ENCODE peak calls at places on chromosomes 1 and 21, in six cellular contexts. Q, N, H, K, S and L are unnamed samples. For H3K36me3, the result is how much of the 10 kb centered on the place peaks cover.

GRCh38 chr1:32878183-32878582 is 7.5 kb upstream of the FNDC5 start:
- DNase-seq in Q (no peak), H (no peak), N (no peak), K (no peak), S (no peak), L (no peak)

GRCh38 chr21:45410865-45411809 is 6.2 kb downstream of the COL18A1 start:
- DNase-seq in Q (peak), N (no peak), S (peak), K (peak), H (no peak), L (no peak)

GRCh38 chr1:248786106-248786665 is 30.6 kb upstream of the LYPD8 start:
- DNase-seq in H (no peak), N (no peak), K (no peak), Q (no peak), S (no peak), L (no peak)

GRCh38 chr1:110203021-110203661 is 7.0 kb upstream of the KCNC4 start:
- DNase-seq in Q (peak), N (peak), K (no peak), H (peak), S (no peak), L (peak)

GRCh38 chr1:211609120-211610024 is 30.4 kb upstream of the SLC30A1 start:
- DNase-seq in S (no peak), H (peak), K (no peak), Q (peak), N (no peak), L (no peak)

GRCh38 chr21:33473344-33473743 is 6.4 kb downstream of the TMEM50B start:
- DNase-seq in K (no peak), N (no peak), S (no peak), Q (no peak), H (no peak), L (no peak)

GRCh38 chr1:97464305-97464704 is 456.5 kb downstream of the DPYD start:
- DNase-seq in Q (no peak), H (no peak), N (no peak), S (no peak), K (no peak), L (no peak)

GRCh38 chr1:110393691-110394564 is 3.1 kb upstream of the SLC16A4 start:
- DNase-seq in S (no peak), Q (no peak), H (no peak), K (no peak), N (no peak), L (peak)

GRCh38 chr1:21914880-21915640 is 22.1 kb downstream of the HSPG2 start:
- DNase-seq in Q (peak), S (no peak), N (no peak), K (peak), H (no peak), L (peak)

GRCh38 chr1:55970711-55971110 is 608.7 kb downstream of the PLPP3 start:
- DNase-seq in N (no peak), H (no peak), Q (no peak), K (no peak), S (no peak), L (no peak)

GRCh38 chr1:116167625-116168276 is 56.6 kb downstream of the MAB21L3 start:
- DNase-seq in N (peak), H (peak), Q (no peak), S (no peak), K (peak), L (peak)

GRCh38 chr1:55309786-55310516 is 94.8 kb upstream of the USP24 start:
- DNase-seq in H (no peak), S (no peak), N (no peak), Q (no peak), K (no peak), L (no peak)

GRCh38 chr1:156599811-156600210 is 1.5 kb downstream of the GPATCH4 start:
- DNase-seq in H (no peak), S (no peak), N (no peak), Q (peak), K (no peak), L (no peak)

GRCh38 chr1:243420968-243421675 is 165.3 kb downstream of the SDCCAG8 start:
- DNase-seq in K (no peak), H (no peak), Q (no peak), N (no peak), S (no peak), L (no peak)

GRCh38 chr1:108512239-108513071 is 47.4 kb upstream of the EEIG2 start:
- DNase-seq in K (no peak), N (no peak), S (no peak), H (no peak), Q (peak), L (no peak)

GRCh38 chr1:61687901-61688300 is 37.0 kb downstream of the TM2D1 start:
- DNase-seq in K (no peak), H (no peak), S (no peak), Q (no peak), N (no peak), L (no peak)

GRCh38 chr1:164773146-164773545 is 214.2 kb downstream of the PBX1 start:
- DNase-seq in N (no peak), Q (no peak), K (no peak), S (no peak), H (no peak), L (no peak)

GRCh38 chr1:185045793-185046441 is 559 bp downstream of the RNF2 start:
- DNase-seq in S (peak), H (peak), N (peak), K (no peak), Q (peak), L (peak)

GRCh38 chr1:118294817-118295486 is 109.9 kb upstream of the SPAG17 start:
- DNase-seq in S (no peak), Q (no peak), H (no peak), N (no peak), K (no peak), L (no peak)

GRCh38 chr21:15018382-15018781 is 46.4 kb downstream of the NRIP1 start:
- DNase-seq in Q (no peak), N (no peak), S (no peak), H (no peak), K (no peak), L (no peak)

GRCh38 chr1:9844746-9845145 is 21.0 kb upstream of the CLSTN1 start:
- DNase-seq in Q (no peak), K (no peak), N (no peak), H (no peak), S (no peak), L (no peak)

GRCh38 chr1:156281281-156282142 is 1.1 kb downstream of the SMG5 start:
- DNase-seq in H (no peak), Q (peak), N (no peak), K (no peak), S (no peak), L (no peak)

GRCh38 chr1:153422450-153423068 is 6.2 kb downstream of the S100A7A start:
- DNase-seq in Q (peak), N (peak), H (peak), K (no peak), S (no peak), L (peak)

GRCh38 chr21:38319781-38320180 is 63.0 kb downstream of the KCNJ15 start:
- DNase-seq in H (no peak), Q (no peak), N (no peak), K (no peak), S (no peak), L (no peak)

GRCh38 chr1:7592120-7592798 is 178.8 kb upstream of the VAMP3 start:
- DNase-seq in H (no peak), K (no peak), Q (no peak), N (peak), S (peak), L (no peak)

GRCh38 chr1:55154616-55155015 is 60.5 kb downstream of the USP24 start:
- DNase-seq in S (no peak), K (no peak), H (no peak), Q (no peak), N (no peak), L (no peak)

GRCh38 chr1:202760589-202760988 is 47.6 kb downstream of the KDM5B start:
- DNase-seq in K (no peak), N (no peak), Q (no peak), S (no peak), H (no peak), L (no peak)

GRCh38 chr1:16046865-16047264 is 3.3 kb downstream of the CLCNKB start:
- DNase-seq in N (no peak), H (no peak), K (no peak), Q (no peak), S (no peak), L (no peak)

GRCh38 chr21:34968414-34969333 is 80.4 kb downstream of the RUNX1 start:
- DNase-seq in K (no peak), N (no peak), Q (no peak), S (no peak), H (no peak), L (no peak)

GRCh38 chr1:3976821-3977220 is 76.7 kb upstream of the C1orf174 start:
- DNase-seq in S (no peak), K (peak), Q (no peak), N (no peak), H (no peak), L (no peak)

GRCh38 chr1:241711326-241711725 is 59.2 kb downstream of the WDR64 start:
- DNase-seq in N (no peak), K (no peak), H (no peak), S (no peak), Q (no peak), L (no peak)

GRCh38 chr1:160149706-160150105 is 1.7 kb upstream of the ATP1A4 start:
- DNase-seq in H (no peak), S (no peak), Q (no peak), K (no peak), N (no peak), L (no peak)

GRCh38 chr1:85277027-85277625 is 694 bp upstream of the BCL10 start:
- DNase-seq in Q (no peak), H (no peak), S (no peak), N (no peak), K (no peak), L (no peak)

GRCh38 chr1:85275701-85276289 is 637 bp downstream of the BCL10 start:
- DNase-seq in Q (no peak), N (peak), S (no peak), H (no peak), K (no peak), L (peak)

GRCh38 chr1:85277802-85278201 is 1.4 kb upstream of the BCL10 start:
- DNase-seq in H (no peak), Q (no peak), S (no peak), N (no peak), K (no peak), L (no peak)

GRCh38 chr1:85274969-85275453 is 1.4 kb downstream of the BCL10 start:
- DNase-seq in H (no peak), N (no peak), S (no peak), Q (peak), K (no peak), L (no peak)

DNA sequence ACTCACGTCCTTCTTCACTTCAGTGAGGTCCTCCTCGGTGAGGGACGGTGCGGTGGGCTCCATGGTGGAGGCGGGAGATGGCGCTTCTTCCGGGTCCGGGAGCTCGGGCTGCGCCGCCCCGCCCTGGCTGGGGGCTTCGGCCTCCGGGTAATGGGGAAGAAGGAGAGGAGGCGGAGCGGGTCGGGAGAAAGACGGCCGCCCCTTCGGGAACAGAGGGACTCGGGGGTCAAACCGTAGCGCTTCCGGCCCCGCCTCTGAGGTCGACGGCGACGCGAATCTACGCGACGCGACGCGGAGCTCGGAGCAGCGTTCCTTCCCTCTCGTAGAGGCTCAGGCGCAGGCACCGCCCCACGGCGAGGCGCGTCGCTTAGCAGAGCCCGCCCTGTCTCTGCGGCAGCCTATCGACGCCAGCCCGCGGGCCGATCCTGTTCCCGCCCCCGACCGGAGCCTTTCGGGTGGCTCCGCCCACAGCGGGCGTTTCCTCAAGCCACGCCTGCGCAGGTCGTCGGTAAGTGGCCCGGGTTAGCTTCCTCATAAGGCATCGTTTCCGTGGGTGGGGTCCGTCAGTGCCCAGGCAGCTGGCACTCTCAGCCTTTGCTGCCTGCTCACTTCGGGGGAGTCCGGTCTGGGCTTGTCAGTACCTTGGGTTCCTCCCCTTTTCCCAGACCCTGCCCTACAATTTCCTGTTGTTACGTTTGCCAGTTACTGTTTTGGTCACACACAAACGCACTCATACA is at the start of gene BCL10:
- DNase-seq in N (peak), K (peak), H (peak), S (peak), Q (peak), L (peak)
- TF ChIP-seq EP300 in N (peak), K (no peak), H (no peak), S (no peak), Q (no peak), L (peak)

DNA sequence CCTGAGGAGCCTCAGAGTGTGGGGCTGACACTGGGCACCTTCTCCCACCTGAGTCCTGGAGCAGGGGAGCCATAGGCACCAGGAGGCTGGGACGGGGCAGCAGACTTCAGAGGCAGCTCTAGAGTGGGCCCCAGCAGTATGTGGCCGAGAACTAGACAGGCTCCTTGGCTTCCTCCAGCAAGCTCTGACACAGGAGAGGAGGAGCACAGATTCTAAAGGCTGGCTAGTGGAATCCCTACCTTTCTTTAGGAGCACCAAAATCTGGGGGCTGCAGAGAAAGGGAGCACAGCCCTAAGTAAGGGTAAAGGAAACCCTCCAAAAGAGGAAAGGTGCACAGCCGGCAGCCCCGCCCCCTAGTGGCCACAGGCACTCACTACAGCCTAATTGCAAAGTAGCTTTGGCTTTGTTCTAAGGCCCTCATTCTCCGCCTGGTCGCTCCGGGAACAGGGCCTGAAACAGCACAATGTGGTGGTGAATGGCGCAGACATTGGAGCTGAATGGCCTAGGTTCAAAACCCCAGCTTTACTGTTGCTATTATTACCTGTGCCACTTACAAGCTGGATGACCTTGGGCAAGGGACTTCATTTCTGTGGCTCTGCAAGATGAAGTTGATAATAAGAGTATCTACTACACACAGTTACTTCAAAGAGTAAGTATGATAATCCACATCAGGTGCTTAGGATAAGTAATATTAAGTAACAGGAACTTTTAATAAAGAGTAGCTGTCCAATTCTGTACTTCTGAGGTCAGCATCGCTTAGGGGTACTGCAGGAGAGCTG is 8.8 kb upstream of the GUCA2A start:
- DNase-seq in Q (peak), N (peak), K (no peak), S (peak), H (no peak), L (peak)
- H3K36me3 ChIP-seq in Q (under half), N (under half), K (under half), S (under half), H (under half), L (under half)

GRCh38 chr1:223714421-223714724 is 2.0 kb downstream of the CAPN2 start:
- DNase-seq in H (no peak), K (no peak), Q (no peak), S (no peak), N (no peak), L (peak)
- H3K4me3 ChIP-seq in H (peak), K (peak), Q (no peak), S (no peak), N (no peak), L (peak)

GRCh38 chr1:168504064-168504837 is 39.5 kb downstream of the XCL2 start:
- DNase-seq in S (peak), H (no peak), K (no peak), Q (no peak), N (no peak), L (peak)
- TF ChIP-seq EP300 in S (no peak), H (no peak), K (no peak), Q (no peak), N (no peak), L (no peak)